ENCODE peak calls at places on chromosome 7, in seven cellular contexts. Y is Calu3; D is CD4-positive, alpha-beta T cell; B is retinal pigment epithelial cell; U is cardiac fibroblast; Q is HFF-Myc; H is psoas muscle. X is an unnamed sample.

GRCh38 chr7:77674878-77675277 is 21.4 kb upstream of the RSBN1L start:
- DNase-seq in Y (peak), D (no peak), B (no peak), U (peak), Q (no peak), H (no peak), X (no peak)

GRCh38 chr7:86926732-86927131 is 132.7 kb downstream of the ELAPOR2 start:
- DNase-seq in Y (peak), D (peak), B (no peak), U (peak), Q (no peak), H (no peak), X (peak)

GRCh38 chr7:120218702-120219101 is 54.3 kb upstream of the KCND2 start:
- DNase-seq in Y (no peak), D (no peak), B (no peak), U (peak), Q (no peak), H (peak), X (no peak)

GRCh38 chr7:77482015-77482414 is 55.1 kb upstream of the PTPN12 start:
- DNase-seq in Y (peak), D (no peak), B (no peak), U (peak), Q (no peak), H (no peak), X (peak)

GRCh38 chr7:143901360-143901709 is 641 bp downstream of the TCAF1 start:
- DNase-seq in Y (no peak), D (no peak), B (no peak), U (peak), Q (no peak), H (peak), X (peak)

GRCh38 chr7:22667187-22667561 is 59.8 kb upstream of the IL6 start:
- DNase-seq in Y (no peak), D (no peak), B (no peak), U (no peak), Q (no peak), H (no peak), X (no peak)

GRCh38 chr7:151308791-151309190 is 32.8 kb upstream of the NUB1 start:
- DNase-seq in Y (no peak), D (no peak), B (no peak), U (no peak), Q (no peak), H (no peak), X (no peak)

GRCh38 chr7:74023037-74023436 is 4.9 kb upstream of the ELN start:
- DNase-seq in Y (peak), D (no peak), B (no peak), U (peak), Q (no peak), H (peak), X (peak)

GRCh38 chr7:141262101-141262819 is 188.4 kb downstream of the TMEM178B start:
- DNase-seq in Y (no peak), D (no peak), B (no peak), U (no peak), Q (no peak), H (no peak), X (no peak)
- TF ChIP-seq CTCF in Y (no peak), D (no peak), B (peak), U (peak), Q (no peak), H (no peak), X (no peak)

GRCh38 chr7:116348356-116348755 is 138.0 kb downstream of the TES start:
- DNase-seq in Y (no peak), D (no peak), B (no peak), U (no peak), Q (no peak), H (no peak), X (no peak)
- TF ChIP-seq CTCF in Y (no peak), D (no peak), B (no peak), U (no peak), Q (no peak), H (no peak), X (no peak)

DNA sequence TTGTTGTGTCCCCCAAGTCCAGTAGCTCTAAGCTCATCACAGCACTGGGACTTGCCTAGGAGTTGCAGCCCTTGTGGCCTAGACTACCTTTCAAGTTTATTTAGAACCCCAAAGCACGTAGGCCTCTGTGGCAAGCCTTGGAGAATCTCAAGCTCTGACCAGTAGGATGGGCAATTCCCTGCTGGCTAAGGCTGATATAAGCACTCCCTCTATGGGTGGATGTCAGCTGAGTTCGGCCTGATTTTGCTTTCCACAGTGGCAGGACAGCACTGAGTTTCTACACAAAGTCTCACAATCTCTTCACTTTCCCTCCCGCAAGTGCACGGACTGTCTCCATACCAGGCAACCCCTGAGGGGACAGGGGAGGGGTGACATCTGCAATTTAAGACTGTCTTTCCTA is 886.4 kb upstream of the LRRN3 start:
- DNase-seq in Y (peak), D (no peak), B (no peak), U (no peak), Q (no peak), H (no peak), X (no peak)
- TF ChIP-seq CTCF in Y (no peak), D (no peak), B (peak), U (no peak), Q (peak), H (no peak), X (no peak)

DNA sequence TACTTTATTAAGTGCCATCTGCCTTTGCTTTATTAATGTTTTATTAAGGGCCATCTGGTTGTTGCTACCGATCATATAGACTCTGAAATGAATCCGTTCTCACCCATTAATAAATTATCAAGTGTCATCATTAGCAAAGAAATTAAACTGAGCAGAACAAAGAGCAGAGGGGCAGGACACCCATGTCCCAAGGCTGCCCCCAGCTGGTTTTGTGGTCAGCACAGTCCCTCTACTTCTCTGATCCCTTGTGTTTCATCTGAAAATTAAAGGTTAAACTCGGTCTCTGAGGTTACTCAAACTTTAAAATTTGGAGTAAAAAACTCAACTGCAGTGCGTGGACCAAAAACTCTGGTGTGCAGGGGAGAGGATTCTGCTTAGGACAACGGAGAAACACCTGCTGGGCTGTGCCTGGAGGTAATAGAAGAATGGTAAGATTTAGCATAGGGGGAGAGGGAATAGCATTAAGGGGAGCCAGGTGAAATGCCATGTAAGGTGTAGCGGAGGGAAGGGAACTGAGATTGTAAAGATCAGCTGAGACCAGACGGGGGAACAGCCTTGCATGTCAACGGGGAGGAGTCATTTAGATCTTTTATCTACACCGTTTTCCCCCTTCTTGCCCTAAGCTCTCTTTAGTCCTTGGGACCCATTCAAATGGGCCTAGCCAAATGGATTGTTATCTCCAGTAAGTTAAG is 10.8 kb upstream of the GSDME start:
- DNase-seq in Y (no peak), D (no peak), B (no peak), U (no peak), Q (no peak), H (no peak), X (no peak)
- TF ChIP-seq CTCF in Y (no peak), D (no peak), B (no peak), U (no peak), Q (peak), H (no peak), X (no peak)

DNA sequence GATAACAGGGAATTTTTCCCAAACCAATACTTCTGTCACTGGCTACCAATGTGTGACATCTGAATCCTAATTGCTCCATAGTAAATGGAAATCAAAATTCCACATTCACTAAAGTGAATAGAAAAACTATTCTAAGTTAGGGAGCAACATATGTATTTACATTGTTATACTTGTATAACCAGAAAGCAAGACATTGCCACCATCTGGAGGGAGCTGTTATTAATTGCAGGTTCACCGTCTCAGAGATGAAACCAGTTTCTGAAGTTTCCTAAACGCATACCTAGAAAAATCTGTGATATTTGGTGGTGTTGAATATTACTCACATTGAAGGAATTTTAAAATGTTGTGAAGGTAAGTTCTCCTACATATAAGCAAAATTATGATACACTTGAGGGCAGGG is 390.1 kb downstream of the NXPH1 start:
- DNase-seq in Y (no peak), D (no peak), B (no peak), U (no peak), Q (no peak), H (no peak), X (no peak)
- TF ChIP-seq CTCF in Y (no peak), D (no peak), B (no peak), U (no peak), Q (no peak), H (no peak), X (no peak)

GRCh38 chr7:103752995-103753394 is 236.5 kb downstream of the RELN start:
- DNase-seq in Y (peak), D (no peak), B (no peak), U (no peak), Q (no peak), H (no peak), X (peak)
- TF ChIP-seq CTCF in Y (no peak), D (no peak), B (peak), U (peak), Q (no peak), H (no peak), X (no peak)

GRCh38 chr7:154855366-154855765 is 147.6 kb downstream of the PAXIP1 start:
- DNase-seq in Y (no peak), D (no peak), B (no peak), U (no peak), Q (no peak), H (no peak), X (no peak)

GRCh38 chr7:154854836-154855235 is 148.1 kb downstream of the PAXIP1 start:
- DNase-seq in Y (no peak), D (no peak), B (no peak), U (no peak), Q (no peak), H (no peak), X (no peak)

GRCh38 chr7:154857728-154858681 is 144.9 kb downstream of the PAXIP1 start:
- DNase-seq in Y (no peak), D (no peak), B (no peak), U (no peak), Q (no peak), H (no peak), X (no peak)

GRCh38 chr7:154857240-154857639 is 145.7 kb downstream of the PAXIP1 start:
- DNase-seq in Y (no peak), D (no peak), B (no peak), U (no peak), Q (no peak), H (no peak), X (no peak)

DNA sequence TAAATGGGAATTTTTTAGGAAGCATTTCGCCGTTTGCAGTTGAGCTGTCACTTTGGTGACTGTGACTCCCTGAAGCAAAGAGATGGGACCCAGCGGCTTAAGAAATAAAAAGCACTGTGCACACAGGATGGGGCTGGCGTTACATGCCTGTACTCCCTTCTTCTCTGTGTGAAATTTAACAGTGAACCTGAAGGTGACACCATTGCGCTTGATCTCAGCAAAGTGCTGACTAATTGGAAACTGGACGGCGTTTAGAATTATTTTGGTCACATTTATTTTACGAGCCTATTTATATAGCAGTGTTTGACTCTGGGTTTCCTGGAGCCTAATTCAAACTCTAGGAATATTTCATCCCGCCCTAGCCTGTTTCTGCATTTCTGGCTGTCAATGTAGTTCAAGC is 146.2 kb downstream of the PAXIP1 start:
- DNase-seq in Y (no peak), D (no peak), B (no peak), U (no peak), Q (no peak), H (no peak), X (no peak)
- TF ChIP-seq CTCF in Y (no peak), D (no peak), B (no peak), U (no peak), Q (no peak), H (no peak), X (no peak)

DNA sequence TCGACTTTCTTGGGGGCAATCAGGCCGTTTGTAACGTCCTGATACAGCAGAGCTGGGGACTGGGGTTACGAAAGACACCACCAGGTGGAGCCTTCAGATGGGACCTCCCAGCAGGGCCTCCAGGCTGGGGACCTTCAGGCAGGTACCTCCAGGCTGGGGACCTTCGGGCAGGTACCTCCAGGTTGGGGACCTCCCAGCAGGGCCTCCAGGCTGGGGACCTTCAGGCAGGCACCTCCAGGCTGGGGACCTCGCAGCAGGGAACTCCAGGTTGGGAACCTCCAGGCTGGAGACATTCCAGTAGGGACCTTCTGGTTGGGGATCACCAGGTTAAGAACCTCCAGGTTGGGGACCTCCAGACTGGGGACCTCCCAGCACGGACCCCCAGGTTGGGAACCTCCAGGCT is 23.5 kb upstream of the GPR146 start:
- DNase-seq in Y (no peak), D (no peak), B (no peak), U (no peak), Q (no peak), H (peak), X (no peak)
- TF ChIP-seq CTCF in Y (no peak), D (no peak), B (peak), U (no peak), Q (peak), H (peak), X (no peak)